ENCODE peak calls at places on chromosomes 5 and 9, in eight cellular contexts. One of them, this sample, is unnamed.

GRCh38 chr5:33576726-33577620 is 136.2 kb downstream of the TARS1 start:
- DNase-seq in colonic mucosa: no peak
- DNase-seq in astrocyte: no peak
- DNase-seq in psoas muscle: no peak
- DNase-seq in uterus: no peak
- DNase-seq in spleen: no peak
- DNase-seq in upper lobe of right lung: no peak
- DNase-seq in OCI-LY7: no peak
- DNase-seq in this sample: no peak

GRCh38 chr5:53249529-53249928 is 140.0 kb upstream of the MOCS2 start:
- DNase-seq in astrocyte: peak; percentile 98
- DNase-seq in OCI-LY7: no peak
- DNase-seq in uterus: no peak
- DNase-seq in spleen: no peak
- DNase-seq in psoas muscle: peak; percentile 13
- DNase-seq in colonic mucosa: no peak
- DNase-seq in upper lobe of right lung: no peak
- DNase-seq in this sample: no peak

GRCh38 chr9:124399323-124399962 is 15.8 kb downstream of the PSMB7 start:
- DNase-seq in psoas muscle: peak; percentile 63
- DNase-seq in OCI-LY7: no peak
- DNase-seq in spleen: no peak
- DNase-seq in astrocyte: peak; percentile 70
- DNase-seq in uterus: no peak
- DNase-seq in upper lobe of right lung: no peak
- DNase-seq in colonic mucosa: no peak
- DNase-seq in this sample: peak; percentile 56

GRCh38 chr9:81588148-81588874 is 101.0 kb downstream of the TLE1 start:
- DNase-seq in OCI-LY7: no peak
- DNase-seq in upper lobe of right lung: no peak
- DNase-seq in spleen: no peak
- DNase-seq in colonic mucosa: peak; percentile 63
- DNase-seq in uterus: peak; percentile 43
- DNase-seq in psoas muscle: no peak
- DNase-seq in astrocyte: peak; percentile 58
- DNase-seq in this sample: no peak

GRCh38 chr5:168260353-168261211 is 30.9 kb upstream of the WWC1 start:
- DNase-seq in OCI-LY7: no peak
- DNase-seq in astrocyte: no peak
- DNase-seq in spleen: no peak
- DNase-seq in uterus: no peak
- DNase-seq in upper lobe of right lung: no peak
- DNase-seq in colonic mucosa: peak; percentile 44
- DNase-seq in psoas muscle: no peak
- DNase-seq in this sample: no peak

GRCh38 chr5:132223861-132224260 is 3.8 kb downstream of the P4HA2 start:
- DNase-seq in astrocyte: no peak
- DNase-seq in psoas muscle: no peak
- DNase-seq in spleen: peak; percentile 28
- DNase-seq in upper lobe of right lung: no peak
- DNase-seq in uterus: no peak
- DNase-seq in colonic mucosa: no peak
- DNase-seq in OCI-LY7: no peak
- DNase-seq in this sample: no peak

GRCh38 chr5:134647750-134648424 is 698 bp upstream of the SEC24A start:
- DNase-seq in uterus: peak; percentile 27
- DNase-seq in colonic mucosa: no peak
- DNase-seq in psoas muscle: peak; percentile 25
- DNase-seq in spleen: no peak
- DNase-seq in OCI-LY7: peak; percentile 70
- DNase-seq in upper lobe of right lung: no peak
- DNase-seq in astrocyte: peak; percentile 58
- DNase-seq in this sample: no peak

GRCh38 chr5:145574889-145575573 is 260.1 kb downstream of the PRELID2 start:
- DNase-seq in uterus: no peak
- DNase-seq in psoas muscle: no peak
- DNase-seq in spleen: no peak
- DNase-seq in astrocyte: no peak
- DNase-seq in colonic mucosa: no peak
- DNase-seq in OCI-LY7: no peak
- DNase-seq in upper lobe of right lung: no peak
- DNase-seq in this sample: no peak

GRCh38 chr9:128349772-128350171 is 9.4 kb downstream of the SLC27A4 start:
- DNase-seq in uterus: no peak
- DNase-seq in upper lobe of right lung: no peak
- DNase-seq in OCI-LY7: no peak
- DNase-seq in spleen: no peak
- DNase-seq in astrocyte: no peak
- DNase-seq in psoas muscle: no peak
- DNase-seq in colonic mucosa: no peak
- DNase-seq in this sample: no peak

GRCh38 chr5:178651046-178651810 is 24.4 kb upstream of the CLK4 start:
- DNase-seq in astrocyte: peak; percentile 67
- DNase-seq in spleen: no peak
- DNase-seq in colonic mucosa: no peak
- DNase-seq in upper lobe of right lung: no peak
- DNase-seq in psoas muscle: no peak
- DNase-seq in OCI-LY7: no peak
- DNase-seq in uterus: no peak
- DNase-seq in this sample: no peak

GRCh38 chr5:175677571-175677970 is 19.7 kb downstream of the HRH2 start:
- DNase-seq in upper lobe of right lung: no peak
- DNase-seq in uterus: no peak
- DNase-seq in spleen: no peak
- DNase-seq in psoas muscle: no peak
- DNase-seq in colonic mucosa: no peak
- DNase-seq in OCI-LY7: no peak
- DNase-seq in astrocyte: no peak
- DNase-seq in this sample: no peak

GRCh38 chr5:175678074-175678473 is 20.2 kb downstream of the HRH2 start:
- DNase-seq in colonic mucosa: no peak
- DNase-seq in spleen: no peak
- DNase-seq in astrocyte: no peak
- DNase-seq in psoas muscle: no peak
- DNase-seq in OCI-LY7: no peak
- DNase-seq in uterus: no peak
- DNase-seq in upper lobe of right lung: no peak
- DNase-seq in this sample: no peak

GRCh38 chr5:175680020-175680419 is 22.1 kb downstream of the HRH2 start:
- DNase-seq in upper lobe of right lung: no peak
- DNase-seq in psoas muscle: no peak
- DNase-seq in uterus: no peak
- DNase-seq in astrocyte: no peak
- DNase-seq in colonic mucosa: no peak
- DNase-seq in OCI-LY7: no peak
- DNase-seq in spleen: peak; percentile 47
- DNase-seq in this sample: no peak

GRCh38 chr5:175672976-175673648 is 15.2 kb downstream of the HRH2 start:
- DNase-seq in colonic mucosa: no peak
- DNase-seq in spleen: no peak
- DNase-seq in psoas muscle: no peak
- DNase-seq in astrocyte: no peak
- DNase-seq in uterus: no peak
- DNase-seq in upper lobe of right lung: peak; percentile 54
- DNase-seq in OCI-LY7: no peak
- DNase-seq in this sample: no peak

GRCh38 chr5:175675873-175676272 is 18.0 kb downstream of the HRH2 start:
- DNase-seq in upper lobe of right lung: no peak
- DNase-seq in astrocyte: no peak
- DNase-seq in OCI-LY7: no peak
- DNase-seq in colonic mucosa: no peak
- DNase-seq in spleen: no peak
- DNase-seq in uterus: no peak
- DNase-seq in psoas muscle: no peak
- DNase-seq in this sample: no peak
- H3K4me1 ChIP-seq in upper lobe of right lung: peaks cover 2% of the 10 kb centered on the region
- H3K4me1 ChIP-seq in astrocyte: no peaks in the 10 kb centered on the region
- H3K4me1 ChIP-seq in OCI-LY7: no peaks in the 10 kb centered on the region
- H3K4me1 ChIP-seq in colonic mucosa: no peaks in the 10 kb centered on the region
- H3K4me1 ChIP-seq in spleen: peaks cover 76% of the 10 kb centered on the region
- H3K4me1 ChIP-seq in uterus: no peaks in the 10 kb centered on the region
- H3K4me1 ChIP-seq in psoas muscle: peaks cover 13% of the 10 kb centered on the region
- H3K4me1 ChIP-seq in this sample: peaks cover 23% of the 10 kb centered on the region

GRCh38 chr9:129394011-129394919 is 216.2 kb upstream of the IER5L start:
- DNase-seq in OCI-LY7: no peak
- DNase-seq in uterus: no peak
- DNase-seq in upper lobe of right lung: peak; percentile 40
- DNase-seq in spleen: peak; percentile 42
- DNase-seq in astrocyte: no peak
- DNase-seq in psoas muscle: peak; percentile 2
- DNase-seq in colonic mucosa: no peak
- DNase-seq in this sample: no peak

GRCh38 chr9:129396365-129396708 is 218.3 kb upstream of the IER5L start:
- DNase-seq in astrocyte: no peak
- DNase-seq in uterus: no peak
- DNase-seq in colonic mucosa: no peak
- DNase-seq in spleen: no peak
- DNase-seq in upper lobe of right lung: no peak
- DNase-seq in OCI-LY7: no peak
- DNase-seq in psoas muscle: no peak
- DNase-seq in this sample: no peak

GRCh38 chr9:129397335-129397734 is 219.3 kb upstream of the IER5L start:
- DNase-seq in colonic mucosa: no peak
- DNase-seq in upper lobe of right lung: no peak
- DNase-seq in OCI-LY7: no peak
- DNase-seq in astrocyte: no peak
- DNase-seq in psoas muscle: no peak
- DNase-seq in spleen: no peak
- DNase-seq in uterus: no peak
- DNase-seq in this sample: no peak

GRCh38 chr9:129394920-129395279 is 216.8 kb upstream of the IER5L start:
- DNase-seq in upper lobe of right lung: peak; percentile 44
- DNase-seq in astrocyte: no peak
- DNase-seq in OCI-LY7: no peak
- DNase-seq in psoas muscle: peak; percentile 1
- DNase-seq in spleen: no peak
- DNase-seq in colonic mucosa: no peak
- DNase-seq in uterus: no peak
- DNase-seq in this sample: no peak

DNA sequence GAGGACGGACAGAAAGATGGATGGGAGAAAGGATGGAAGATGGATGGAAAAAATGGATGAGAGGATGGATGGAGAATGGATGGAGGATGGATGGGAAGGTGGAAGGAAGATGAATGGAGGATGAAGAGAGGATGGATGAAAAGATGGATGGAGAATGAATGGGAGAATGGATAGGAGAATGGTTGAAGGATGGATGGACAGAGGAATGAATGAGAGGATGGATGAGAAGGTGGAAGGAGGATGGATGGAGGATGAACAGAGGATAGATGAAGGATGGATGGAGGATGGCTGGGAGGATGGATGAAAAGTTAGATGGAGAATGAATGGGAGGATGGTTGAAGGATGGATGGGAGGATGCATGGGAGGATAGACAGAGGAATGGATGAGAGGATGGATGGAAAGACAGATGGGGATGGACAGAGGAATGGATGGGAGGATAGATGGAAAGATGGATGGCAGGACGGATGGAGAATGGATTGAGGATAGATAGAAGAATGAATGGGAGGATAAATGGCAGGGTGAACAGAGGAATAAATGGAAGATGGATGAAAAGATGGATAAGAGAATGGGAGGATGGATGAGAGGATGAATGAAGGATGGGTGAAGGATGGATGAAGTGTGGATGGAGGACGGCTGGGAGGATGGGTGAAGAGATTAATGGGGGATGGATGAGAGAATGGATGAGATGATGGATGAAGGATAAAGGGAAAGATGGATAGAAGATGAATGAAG is 217.7 kb upstream of the IER5L start:
- DNase-seq in uterus: no peak
- DNase-seq in upper lobe of right lung: no peak
- DNase-seq in astrocyte: no peak
- DNase-seq in spleen: no peak
- DNase-seq in psoas muscle: no peak
- DNase-seq in OCI-LY7: no peak
- DNase-seq in colonic mucosa: no peak
- DNase-seq in this sample: no peak
- TF ChIP-seq CTCF in uterus: no peak
- TF ChIP-seq CTCF in upper lobe of right lung: no peak
- TF ChIP-seq CTCF in astrocyte: no peak
- TF ChIP-seq CTCF in spleen: no peak
- TF ChIP-seq CTCF in psoas muscle: no peak
- TF ChIP-seq CTCF in OCI-LY7: no peak
- TF ChIP-seq CTCF in colonic mucosa: no peak
- TF ChIP-seq CTCF in this sample: no peak

GRCh38 chr5:151028717-151029116 is 8.3 kb downstream of the GPX3 start:
- DNase-seq in astrocyte: no peak
- DNase-seq in upper lobe of right lung: no peak
- DNase-seq in OCI-LY7: no peak
- DNase-seq in spleen: no peak
- DNase-seq in colonic mucosa: no peak
- DNase-seq in psoas muscle: peak; percentile 70
- DNase-seq in uterus: no peak
- DNase-seq in this sample: peak; percentile 20
- H3K4me1 ChIP-seq in astrocyte: no peaks in the 10 kb centered on the region
- H3K4me1 ChIP-seq in upper lobe of right lung: peaks cover 54% of the 10 kb centered on the region
- H3K4me1 ChIP-seq in OCI-LY7: no peaks in the 10 kb centered on the region
- H3K4me1 ChIP-seq in spleen: peaks cover 56% of the 10 kb centered on the region
- H3K4me1 ChIP-seq in colonic mucosa: peaks cover 4% of the 10 kb centered on the region
- H3K4me1 ChIP-seq in psoas muscle: peaks cover 68% of the 10 kb centered on the region
- H3K4me1 ChIP-seq in uterus: no peaks in the 10 kb centered on the region
- H3K4me1 ChIP-seq in this sample: peaks cover 52% of the 10 kb centered on the region

GRCh38 chr9:120861935-120862334 is 15.1 kb downstream of the PHF19 start:
- DNase-seq in psoas muscle: no peak
- DNase-seq in astrocyte: no peak
- DNase-seq in colonic mucosa: no peak
- DNase-seq in uterus: no peak
- DNase-seq in spleen: no peak
- DNase-seq in upper lobe of right lung: peak; percentile 22
- DNase-seq in OCI-LY7: no peak
- DNase-seq in this sample: no peak

GRCh38 chr9:120857902-120858301 is 15.2 kb upstream of the PSMD5 start:
- DNase-seq in OCI-LY7: no peak
- DNase-seq in astrocyte: no peak
- DNase-seq in uterus: no peak
- DNase-seq in psoas muscle: no peak
- DNase-seq in spleen: no peak
- DNase-seq in colonic mucosa: no peak
- DNase-seq in upper lobe of right lung: no peak
- DNase-seq in this sample: no peak

GRCh38 chr9:120860083-120860482 is 16.9 kb downstream of the PHF19 start:
- DNase-seq in spleen: no peak
- DNase-seq in colonic mucosa: no peak
- DNase-seq in psoas muscle: no peak
- DNase-seq in OCI-LY7: no peak
- DNase-seq in upper lobe of right lung: no peak
- DNase-seq in uterus: no peak
- DNase-seq in astrocyte: no peak
- DNase-seq in this sample: no peak

GRCh38 chr9:120857481-120857880 is 14.8 kb upstream of the PSMD5 start:
- DNase-seq in colonic mucosa: no peak
- DNase-seq in spleen: peak; percentile 82
- DNase-seq in uterus: no peak
- DNase-seq in astrocyte: no peak
- DNase-seq in psoas muscle: no peak
- DNase-seq in OCI-LY7: no peak
- DNase-seq in upper lobe of right lung: no peak
- DNase-seq in this sample: no peak

DNA sequence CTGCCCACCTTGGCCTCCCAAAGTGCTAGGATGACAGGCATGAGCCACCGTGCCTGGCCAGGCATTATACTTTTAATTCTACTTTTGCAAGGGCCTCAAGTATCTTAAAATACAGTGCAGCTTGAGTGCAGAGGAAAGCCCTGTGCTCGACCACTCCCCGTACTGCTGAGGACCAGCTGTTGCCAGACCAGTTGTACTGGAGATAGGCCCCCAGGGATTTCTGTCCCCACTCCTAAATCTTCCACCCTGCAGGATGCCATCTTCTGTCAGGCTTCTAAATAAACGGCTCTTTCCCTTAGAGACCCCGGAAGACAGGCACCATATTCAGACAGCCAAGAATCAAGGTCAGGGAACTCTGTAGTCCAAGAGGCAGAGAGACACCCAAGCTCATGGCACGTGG is 16.6 kb upstream of the PSMD5 start:
- DNase-seq in upper lobe of right lung: no peak
- DNase-seq in spleen: no peak
- DNase-seq in uterus: no peak
- DNase-seq in OCI-LY7: no peak
- DNase-seq in astrocyte: no peak
- DNase-seq in colonic mucosa: no peak
- DNase-seq in psoas muscle: no peak
- DNase-seq in this sample: no peak
- TF ChIP-seq CTCF in upper lobe of right lung: no peak
- TF ChIP-seq CTCF in spleen: no peak
- TF ChIP-seq CTCF in uterus: no peak
- TF ChIP-seq CTCF in OCI-LY7: no peak
- TF ChIP-seq CTCF in astrocyte: no peak
- TF ChIP-seq CTCF in colonic mucosa: no peak
- TF ChIP-seq CTCF in psoas muscle: no peak
- TF ChIP-seq CTCF in this sample: no peak

This sample was measured in heart left ventricle.